ENCODE peak calls at places on chromosomes 11 and 22, in five cellular contexts. K is KG1, A is HTR-8/SVneo, W is AG09309, Z is NCI-H1417. I is an unnamed sample.

GRCh38 chr11:45374632-45375031 is 88.5 kb upstream of the SYT13 start:
- DNase-seq in K (no peak), A (no peak), W (no peak), Z (no peak), I (no peak)

GRCh38 chr22:49550766-49551362 is 276.8 kb downstream of the BRD1 start:
- DNase-seq in K (no peak), A (no peak), W (no peak), Z (no peak), I (no peak)

GRCh38 chr11:128548655-128549255 is 38.6 kb downstream of the ETS1 start:
- DNase-seq in K (peak), A (no peak), W (no peak), Z (no peak), I (no peak)

GRCh38 chr11:47858169-47858543 is 10.0 kb upstream of the NUP160 start:
- DNase-seq in K (no peak), A (no peak), W (peak), Z (no peak), I (peak)

GRCh38 chr11:67248653-67249052 is 17.6 kb upstream of the GRK2 start:
- DNase-seq in K (no peak), A (no peak), W (no peak), Z (no peak), I (no peak)

GRCh38 chr22:25105817-25106650 is 93.6 kb upstream of the CRYBB3 start:
- DNase-seq in K (no peak), A (no peak), W (no peak), Z (no peak), I (no peak)

GRCh38 chr11:76209956-76210885 is 3.9 kb upstream of the WNT11 start:
- DNase-seq in K (peak), A (peak), W (peak), Z (peak), I (no peak)

GRCh38 chr11:528815-529728 is 6.3 kb downstream of the HRAS start:
- DNase-seq in K (no peak), A (no peak), W (no peak), Z (peak), I (no peak)

GRCh38 chr11:46051102-46051501 is 70.2 kb downstream of the PHF21A start:
- DNase-seq in K (no peak), A (no peak), W (no peak), Z (no peak), I (no peak)

GRCh38 chr22:27203276-27203660 is 545.9 kb downstream of the MIAT start:
- DNase-seq in K (no peak), A (no peak), W (no peak), Z (no peak), I (no peak)

GRCh38 chr22:40928657-40929056 is 22.5 kb upstream of the RBX1 start:
- DNase-seq in K (no peak), A (no peak), W (no peak), Z (no peak), I (no peak)

GRCh38 chr11:124877631-124878496 is 12.6 kb downstream of the ROBO3 start:
- DNase-seq in K (no peak), A (no peak), W (no peak), Z (no peak), I (no peak)

GRCh38 chr22:20435436-20436308 is 2.0 kb downstream of the SCARF2 start:
- DNase-seq in K (no peak), A (no peak), W (no peak), Z (no peak), I (no peak)

GRCh38 chr11:72776844-72777754 is 16.7 kb downstream of the STARD10 start:
- DNase-seq in K (no peak), A (no peak), W (no peak), Z (no peak), I (no peak)

GRCh38 chr11:91513734-91514133 is 710.9 kb upstream of the FAT3 start:
- DNase-seq in K (no peak), A (no peak), W (no peak), Z (no peak), I (peak)